ENCODE peak calls at places on chromosomes 1 and 21, in eight cellular contexts. X is breast epithelium, Y is kidney, L is RWPE1, P is Peyer's patch, A is heart right ventricle, Z is ovary, K is thoracic aorta. U is an unnamed sample.

GRCh38 chr1:236460103-236460502 is 63.7 kb upstream of the LGALS8 start:
- DNase-seq in X (no peak), L (no peak), A (no peak), K (no peak), P (no peak), Z (no peak), Y (no peak), U (no peak)

GRCh38 chr1:232318143-232318542 is 311.8 kb downstream of the SIPA1L2 start:
- DNase-seq in Z (no peak), P (no peak), K (no peak), X (no peak), L (no peak), Y (no peak), A (no peak), U (no peak)

GRCh38 chr1:61079276-61079897 is 3.0 kb upstream of the NFIA start:
- DNase-seq in Y (no peak), P (no peak), Z (peak; percentile 60), L (no peak), A (no peak), X (no peak), K (no peak), U (no peak)

GRCh38 chr1:36481091-36481490 is 1.6 kb downstream of the CSF3R start:
- DNase-seq in L (no peak), A (no peak), P (no peak), Z (no peak), X (no peak), K (no peak), Y (no peak), U (no peak)

GRCh38 chr21:34946385-34947121 is 102.5 kb downstream of the RUNX1 start:
- DNase-seq in Y (no peak), A (no peak), K (no peak), X (no peak), L (no peak), Z (no peak), P (no peak), U (no peak)

GRCh38 chr1:20634594-20635084 is 1.4 kb downstream of the PINK1 start:
- DNase-seq in X (peak; percentile 61), P (no peak), Y (no peak), A (peak; percentile 44), K (no peak), Z (no peak), L (peak; percentile 63), U (no peak)

GRCh38 chr1:171204311-171204710 is 19.2 kb downstream of the FMO2 start:
- DNase-seq in P (no peak), Z (no peak), K (no peak), Y (no peak), A (no peak), X (no peak), L (no peak), U (no peak)

GRCh38 chr1:188027613-188028012 is 1198.9 kb downstream of the PLA2G4A start:
- DNase-seq in Z (no peak), Y (no peak), P (no peak), K (no peak), A (no peak), X (no peak), L (peak; percentile 45), U (no peak)

GRCh38 chr1:4653328-4653660 is 1.1 kb upstream of the AJAP1 start:
- DNase-seq in Z (no peak), P (no peak), K (no peak), X (no peak), A (no peak), L (no peak), Y (no peak), U (no peak)

GRCh38 chr1:57835620-57836019 is 411.8 kb upstream of the DAB1 start:
- DNase-seq in A (no peak), X (no peak), P (no peak), Z (no peak), K (no peak), Y (no peak), L (no peak), U (no peak)

GRCh38 chr21:24014381-24014780 is 1592.9 kb downstream of the MRPL39 start:
- DNase-seq in P (no peak), Y (no peak), Z (no peak), K (no peak), X (no peak), L (no peak), A (no peak), U (no peak)

GRCh38 chr1:201497935-201498509 is 8.9 kb downstream of the CSRP1 start:
- DNase-seq in Y (no peak), L (no peak), A (no peak), K (no peak), X (no peak), Z (no peak), P (no peak), U (no peak)

GRCh38 chr1:52240592-52240991 is 98.7 kb downstream of the ZFYVE9 start:
- DNase-seq in X (no peak), L (no peak), P (no peak), K (no peak), Z (no peak), A (no peak), Y (no peak), U (no peak)

GRCh38 chr1:29349871-29350491 is 113.7 kb downstream of the PTPRU start:
- DNase-seq in K (no peak), L (no peak), X (no peak), Z (no peak), P (no peak), A (no peak), Y (no peak), U (no peak)

GRCh38 chr1:161440312-161440894 is 64.9 kb upstream of the FCGR2A start:
- DNase-seq in Z (peak; percentile 36), Y (peak; percentile 73), P (peak; percentile 77), K (no peak), X (no peak), A (peak; percentile 42), L (peak; percentile 69), U (no peak)

GRCh38 chr1:119988316-119989067 is 81.0 kb downstream of the NOTCH2 start:
- DNase-seq in P (no peak), Y (no peak), K (no peak), Z (no peak), X (no peak), L (no peak), A (no peak), U (no peak)
- H3K27ac ChIP-seq in P (no peak overlapping the region), Y (no peak overlapping the region), K (peak overlapping the region; percentile 59), Z (no peak overlapping the region), X (no peak overlapping the region), L (no peak overlapping the region), A (peak overlapping the region; percentile 11), U (no peak overlapping the region)

DNA sequence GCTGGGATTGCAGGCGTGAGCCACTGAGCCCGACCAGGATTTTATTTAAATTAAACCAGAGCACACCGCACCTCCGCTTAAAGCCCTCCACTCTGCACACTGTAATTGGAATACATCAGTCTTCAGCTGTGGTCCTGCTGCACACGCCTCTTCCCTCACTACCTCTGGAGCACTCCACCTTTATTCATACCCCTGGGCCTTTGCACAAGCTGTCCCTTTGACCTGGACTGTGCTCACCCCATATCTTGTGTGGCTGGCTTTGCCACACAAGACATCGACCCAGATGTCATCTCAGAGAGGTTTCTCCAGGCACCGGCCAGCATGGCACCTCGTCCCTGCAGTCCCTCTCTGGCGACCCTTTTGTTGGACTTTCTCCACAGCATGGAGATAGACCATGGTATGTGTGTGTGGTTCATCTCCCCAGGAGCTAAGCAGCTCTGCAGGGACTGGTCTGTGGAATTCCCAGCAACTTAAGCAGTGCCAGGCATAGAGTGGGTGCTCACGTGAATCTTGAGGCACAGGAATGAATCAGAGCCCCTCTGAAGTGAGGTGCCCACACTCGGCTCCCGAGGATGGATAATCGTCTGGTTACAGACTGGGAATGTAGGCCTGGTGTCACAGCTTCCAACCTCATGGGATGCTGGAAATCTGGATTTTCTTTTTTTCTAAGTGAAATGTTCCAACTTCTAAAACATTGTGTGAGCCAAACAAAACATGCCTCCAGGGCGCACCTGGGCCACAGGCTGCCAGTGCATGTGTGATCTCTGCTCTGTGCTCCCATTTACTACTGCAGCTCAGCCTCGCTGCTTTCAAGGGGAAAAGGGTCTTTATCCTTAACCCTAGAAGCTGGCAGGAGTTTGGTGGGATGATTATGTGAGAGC is 61.9 kb downstream of the EVA1C start:
- DNase-seq in Z (peak; percentile 21), L (no peak), X (no peak), A (no peak), Y (peak; percentile 27), K (no peak), P (no peak), U (no peak)
- H3K27ac ChIP-seq in Z (peak overlapping the region; percentile 27), L (peak overlapping the region; percentile 59), X (peak overlapping the region; percentile 76), A (no peak overlapping the region), Y (no peak overlapping the region), K (no peak overlapping the region), P (no peak overlapping the region), U (no peak overlapping the region)

DNA sequence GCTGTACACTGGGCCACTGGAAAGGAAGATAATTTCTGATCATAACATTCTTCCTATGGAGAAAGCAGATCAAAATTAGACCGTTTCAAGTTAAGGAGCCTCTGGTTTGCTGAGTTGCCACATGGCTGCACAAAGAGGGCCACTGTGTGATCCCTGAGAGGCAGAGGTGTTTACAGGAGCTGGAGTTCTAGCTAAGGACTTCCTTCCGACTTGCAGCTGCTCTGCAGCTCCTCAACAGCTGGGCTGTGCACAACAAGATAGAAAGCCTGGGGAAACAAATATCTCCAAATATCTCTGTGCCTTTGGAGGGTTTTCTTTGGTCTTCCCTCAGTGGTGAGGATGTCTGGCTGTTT is 26.8 kb downstream of the GADD45A start:
- DNase-seq in Y (no peak), K (no peak), P (no peak), A (no peak), Z (no peak), L (no peak), X (no peak), U (no peak)
- H3K27ac ChIP-seq in Y (no peak overlapping the region), K (peak overlapping the region; percentile 89), P (peak overlapping the region; percentile 41), A (no peak overlapping the region), Z (no peak overlapping the region), L (peak overlapping the region; percentile 89), X (no peak overlapping the region), U (no peak overlapping the region)

GRCh38 chr1:208450958-208451357 is 206.8 kb upstream of the PLXNA2 start:
- DNase-seq in X (no peak), L (no peak), P (no peak), A (no peak), Z (no peak), K (no peak), Y (no peak), U (no peak)
- H3K27ac ChIP-seq in X (no peak overlapping the region), L (no peak overlapping the region), P (no peak overlapping the region), A (no peak overlapping the region), Z (no peak overlapping the region), K (no peak overlapping the region), Y (no peak overlapping the region), U (no peak overlapping the region)

GRCh38 chr1:163561570-163562295 is 240.0 kb downstream of the NUF2 start:
- DNase-seq in K (no peak), A (no peak), Z (no peak), P (no peak), Y (no peak), X (no peak), L (no peak), U (no peak)
- H3K27ac ChIP-seq in K (no peak overlapping the region), A (no peak overlapping the region), Z (no peak overlapping the region), P (no peak overlapping the region), Y (no peak overlapping the region), X (no peak overlapping the region), L (no peak overlapping the region), U (no peak overlapping the region)

GRCh38 chr1:100731758-100732157 is 12.2 kb downstream of the VCAM1 start:
- DNase-seq in Y (no peak), A (no peak), P (no peak), K (no peak), Z (no peak), X (no peak), L (no peak), U (no peak)
- H3K27ac ChIP-seq in Y (no peak overlapping the region), A (no peak overlapping the region), P (no peak overlapping the region), K (no peak overlapping the region), Z (no peak overlapping the region), X (no peak overlapping the region), L (no peak overlapping the region), U (no peak overlapping the region)